ENCODE peak calls at places on chromosomes 16 and 17, in ten cellular contexts. One of them, this sample, is unnamed.

GRCh38 chr17:48002208-48002919 is 31.5 kb downstream of the CDK5RAP3 start:
- DNase-seq in omental fat pad: no peak
- DNase-seq in cardiac fibroblast: peak
- DNase-seq in AG04450: peak
- DNase-seq in esophagus squamous epithelium: no peak
- DNase-seq in endodermal cell: no peak
- DNase-seq in cardiac muscle cell: peak
- DNase-seq in PC-3: peak
- DNase-seq in tibial artery: no peak
- DNase-seq in GM10248: peak
- DNase-seq in this sample: no peak

GRCh38 chr16:72042157-72042660 is 12.1 kb upstream of the HP start:
- DNase-seq in omental fat pad: no peak
- DNase-seq in cardiac fibroblast: no peak
- DNase-seq in AG04450: no peak
- DNase-seq in esophagus squamous epithelium: no peak
- DNase-seq in endodermal cell: no peak
- DNase-seq in cardiac muscle cell: no peak
- DNase-seq in PC-3: no peak
- DNase-seq in tibial artery: no peak
- DNase-seq in GM10248: no peak
- DNase-seq in this sample: no peak

GRCh38 chr16:59213952-59214351 is 479.8 kb upstream of the GOT2 start:
- DNase-seq in omental fat pad: no peak
- DNase-seq in cardiac fibroblast: no peak
- DNase-seq in AG04450: no peak
- DNase-seq in esophagus squamous epithelium: no peak
- DNase-seq in endodermal cell: no peak
- DNase-seq in cardiac muscle cell: no peak
- DNase-seq in PC-3: no peak
- DNase-seq in tibial artery: no peak
- DNase-seq in GM10248: no peak
- DNase-seq in this sample: no peak

GRCh38 chr16:4266372-4266771 is 6.5 kb downstream of the TFAP4 start:
- DNase-seq in omental fat pad: no peak
- DNase-seq in cardiac fibroblast: peak
- DNase-seq in AG04450: no peak
- DNase-seq in esophagus squamous epithelium: no peak
- DNase-seq in endodermal cell: peak
- DNase-seq in cardiac muscle cell: peak
- DNase-seq in PC-3: peak
- DNase-seq in tibial artery: no peak
- DNase-seq in GM10248: no peak
- DNase-seq in this sample: no peak

GRCh38 chr17:13597723-13598347 is 3.9 kb downstream of the HS3ST3A1 start:
- DNase-seq in omental fat pad: no peak
- DNase-seq in cardiac fibroblast: peak
- DNase-seq in AG04450: no peak
- DNase-seq in esophagus squamous epithelium: no peak
- DNase-seq in endodermal cell: peak
- DNase-seq in cardiac muscle cell: peak
- DNase-seq in PC-3: peak
- DNase-seq in tibial artery: no peak
- DNase-seq in GM10248: peak
- DNase-seq in this sample: peak

GRCh38 chr16:56345406-56346050 is 79.8 kb downstream of the AMFR start:
- DNase-seq in omental fat pad: no peak
- DNase-seq in cardiac fibroblast: no peak
- DNase-seq in AG04450: no peak
- DNase-seq in esophagus squamous epithelium: no peak
- DNase-seq in endodermal cell: no peak
- DNase-seq in cardiac muscle cell: no peak
- DNase-seq in PC-3: no peak
- DNase-seq in tibial artery: no peak
- DNase-seq in GM10248: no peak
- DNase-seq in this sample: no peak

GRCh38 chr17:10384175-10384574 is 11.4 kb upstream of the MYH13 start:
- DNase-seq in omental fat pad: no peak
- DNase-seq in cardiac fibroblast: peak
- DNase-seq in AG04450: no peak
- DNase-seq in esophagus squamous epithelium: no peak
- DNase-seq in endodermal cell: peak
- DNase-seq in cardiac muscle cell: peak
- DNase-seq in PC-3: no peak
- DNase-seq in tibial artery: no peak
- DNase-seq in GM10248: no peak
- DNase-seq in this sample: peak

GRCh38 chr17:7922499-7923289 is 6.6 kb upstream of the RNF227 start:
- DNase-seq in omental fat pad: peak
- DNase-seq in cardiac fibroblast: peak
- DNase-seq in AG04450: peak
- DNase-seq in esophagus squamous epithelium: no peak
- DNase-seq in endodermal cell: peak
- DNase-seq in cardiac muscle cell: peak
- DNase-seq in PC-3: no peak
- DNase-seq in tibial artery: peak
- DNase-seq in GM10248: peak
- DNase-seq in this sample: peak

DNA sequence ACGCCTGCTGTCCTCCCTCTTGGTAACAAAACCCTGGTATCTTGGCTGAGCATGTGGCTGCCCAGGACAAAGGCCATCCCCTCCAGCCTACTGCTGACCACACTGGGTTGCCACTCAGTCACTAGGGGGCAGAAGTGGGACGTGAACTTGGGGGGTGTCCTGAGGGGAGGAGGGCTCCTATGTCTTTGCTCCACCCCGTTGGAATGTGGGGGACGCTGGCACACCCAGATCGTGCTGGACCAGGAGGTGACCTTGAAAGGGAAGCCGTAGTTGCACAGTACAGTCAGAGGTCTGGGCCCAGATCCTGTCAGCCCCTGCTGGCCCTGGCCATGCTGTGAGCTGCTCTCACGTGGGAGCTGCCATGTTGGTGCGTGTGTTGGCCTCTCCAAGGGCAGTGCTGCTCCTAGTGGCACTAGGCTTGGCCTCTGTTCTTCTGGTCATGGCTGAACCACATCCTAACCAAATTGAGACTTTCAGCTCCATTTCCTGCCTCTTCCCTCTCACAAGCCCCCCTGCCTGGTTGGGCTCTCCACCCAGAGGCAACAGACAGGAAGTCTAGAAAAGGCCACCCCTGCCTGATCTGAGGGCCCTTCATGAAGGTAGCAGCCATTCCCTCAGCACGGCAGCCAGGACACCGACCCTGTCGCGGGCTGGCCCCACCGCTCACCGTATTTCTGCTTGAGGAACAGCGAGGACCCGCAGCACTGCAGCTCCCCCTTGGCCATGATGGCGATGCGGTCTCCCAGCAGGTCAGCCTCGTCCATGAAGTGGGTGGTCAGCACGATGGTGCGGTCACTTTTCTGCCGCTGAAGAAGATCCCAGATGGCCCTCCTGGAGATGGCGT is 29.0 kb upstream of the RNPS1 start:
- DNase-seq in omental fat pad: no peak
- DNase-seq in cardiac fibroblast: peak
- DNase-seq in AG04450: no peak
- DNase-seq in esophagus squamous epithelium: no peak
- DNase-seq in endodermal cell: peak
- DNase-seq in cardiac muscle cell: peak
- DNase-seq in PC-3: peak
- DNase-seq in tibial artery: no peak
- DNase-seq in GM10248: peak
- DNase-seq in this sample: peak
- TF ChIP-seq CTCF in omental fat pad: no peak
- TF ChIP-seq CTCF in cardiac fibroblast: peak
- TF ChIP-seq CTCF in AG04450: peak
- TF ChIP-seq CTCF in esophagus squamous epithelium: peak
- TF ChIP-seq CTCF in endodermal cell: peak
- TF ChIP-seq CTCF in cardiac muscle cell: peak
- TF ChIP-seq CTCF in PC-3: peak
- TF ChIP-seq CTCF in tibial artery: peak
- TF ChIP-seq CTCF in GM10248: peak
- TF ChIP-seq CTCF in this sample: peak

DNA sequence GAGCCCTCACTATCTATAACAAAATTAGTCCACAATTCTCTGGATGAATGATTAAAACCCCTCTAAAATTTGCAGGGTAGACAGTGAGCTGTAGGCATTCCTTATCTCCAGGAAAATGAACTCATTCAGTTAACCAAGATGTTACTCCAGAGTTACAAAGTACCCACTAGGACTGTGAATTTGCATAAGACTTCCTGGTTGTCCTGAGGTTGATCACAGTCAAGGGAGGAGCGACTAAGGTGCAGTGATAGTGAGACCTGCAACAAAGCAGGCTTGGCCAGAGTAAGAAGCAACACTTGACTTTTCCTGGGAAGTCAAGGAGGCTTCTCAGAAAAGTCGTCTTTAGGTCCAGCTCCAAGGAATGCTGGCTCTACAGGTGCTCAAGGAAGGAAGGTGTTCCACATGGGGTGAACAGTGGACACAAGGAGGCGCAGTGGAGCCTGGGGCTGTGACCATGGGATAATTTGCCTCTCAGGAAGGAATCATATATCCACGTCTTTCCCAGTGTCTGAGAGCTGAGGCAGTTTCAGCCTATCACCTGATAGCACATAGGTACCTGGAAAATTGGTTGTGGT is 821.0 kb upstream of the EEF2KMT start:
- DNase-seq in omental fat pad: no peak
- DNase-seq in cardiac fibroblast: no peak
- DNase-seq in AG04450: no peak
- DNase-seq in esophagus squamous epithelium: no peak
- DNase-seq in endodermal cell: peak
- DNase-seq in cardiac muscle cell: no peak
- DNase-seq in PC-3: no peak
- DNase-seq in tibial artery: no peak
- DNase-seq in GM10248: no peak
- DNase-seq in this sample: peak
- TF ChIP-seq CTCF in omental fat pad: no peak
- TF ChIP-seq CTCF in cardiac fibroblast: no peak
- TF ChIP-seq CTCF in AG04450: no peak
- TF ChIP-seq CTCF in esophagus squamous epithelium: no peak
- TF ChIP-seq CTCF in endodermal cell: peak
- TF ChIP-seq CTCF in cardiac muscle cell: no peak
- TF ChIP-seq CTCF in PC-3: no peak
- TF ChIP-seq CTCF in tibial artery: no peak
- TF ChIP-seq CTCF in GM10248: no peak
- TF ChIP-seq CTCF in this sample: no peak

GRCh38 chr17:11880714-11881113 is 116.6 kb downstream of the ZNF18 start:
- DNase-seq in omental fat pad: no peak
- DNase-seq in cardiac fibroblast: peak
- DNase-seq in AG04450: no peak
- DNase-seq in esophagus squamous epithelium: no peak
- DNase-seq in endodermal cell: no peak
- DNase-seq in cardiac muscle cell: peak
- DNase-seq in PC-3: peak
- DNase-seq in tibial artery: no peak
- DNase-seq in GM10248: no peak
- DNase-seq in this sample: no peak
- TF ChIP-seq CTCF in omental fat pad: no peak
- TF ChIP-seq CTCF in cardiac fibroblast: no peak
- TF ChIP-seq CTCF in AG04450: no peak
- TF ChIP-seq CTCF in esophagus squamous epithelium: peak
- TF ChIP-seq CTCF in endodermal cell: peak
- TF ChIP-seq CTCF in cardiac muscle cell: no peak
- TF ChIP-seq CTCF in PC-3: peak
- TF ChIP-seq CTCF in tibial artery: no peak
- TF ChIP-seq CTCF in GM10248: no peak
- TF ChIP-seq CTCF in this sample: peak

GRCh38 chr17:28547623-28548416 is 4.6 kb downstream of the UNC119 start:
- DNase-seq in omental fat pad: peak
- DNase-seq in cardiac fibroblast: peak
- DNase-seq in AG04450: no peak
- DNase-seq in esophagus squamous epithelium: no peak
- DNase-seq in endodermal cell: peak
- DNase-seq in cardiac muscle cell: peak
- DNase-seq in PC-3: peak
- DNase-seq in tibial artery: peak
- DNase-seq in GM10248: peak
- DNase-seq in this sample: peak
- TF ChIP-seq CTCF in omental fat pad: peak
- TF ChIP-seq CTCF in cardiac fibroblast: peak
- TF ChIP-seq CTCF in AG04450: peak
- TF ChIP-seq CTCF in esophagus squamous epithelium: peak
- TF ChIP-seq CTCF in endodermal cell: peak
- TF ChIP-seq CTCF in cardiac muscle cell: peak
- TF ChIP-seq CTCF in PC-3: peak
- TF ChIP-seq CTCF in tibial artery: peak
- TF ChIP-seq CTCF in GM10248: peak
- TF ChIP-seq CTCF in this sample: peak

GRCh38 chr16:8946544-8946943 is 17.2 kb downstream of the USP7 start:
- DNase-seq in omental fat pad: no peak
- DNase-seq in cardiac fibroblast: no peak
- DNase-seq in AG04450: no peak
- DNase-seq in esophagus squamous epithelium: no peak
- DNase-seq in endodermal cell: peak
- DNase-seq in cardiac muscle cell: no peak
- DNase-seq in PC-3: no peak
- DNase-seq in tibial artery: no peak
- DNase-seq in GM10248: no peak
- DNase-seq in this sample: peak
- TF ChIP-seq CTCF in omental fat pad: no peak
- TF ChIP-seq CTCF in cardiac fibroblast: no peak
- TF ChIP-seq CTCF in AG04450: no peak
- TF ChIP-seq CTCF in esophagus squamous epithelium: no peak
- TF ChIP-seq CTCF in endodermal cell: no peak
- TF ChIP-seq CTCF in cardiac muscle cell: no peak
- TF ChIP-seq CTCF in PC-3: no peak
- TF ChIP-seq CTCF in tibial artery: no peak
- TF ChIP-seq CTCF in GM10248: peak
- TF ChIP-seq CTCF in this sample: no peak